ENCODE peak calls at places on chromosome 7, in nine cellular contexts. One of them, this sample, is unnamed.

GRCh38 chr7:135645296-135645904 is 16.9 kb upstream of the STMP1 start:
- DNase-seq in spleen: no peak
- DNase-seq in endothelial cell of umbilical vein: peak; percentile 60
- DNase-seq in cardiac muscle cell: peak; percentile 70
- DNase-seq in heart left ventricle: no peak
- DNase-seq in testis: peak; percentile 48
- DNase-seq in A673: peak; percentile 65
- DNase-seq in psoas muscle: no peak
- DNase-seq in GM12878: no peak
- DNase-seq in this sample: no peak

GRCh38 chr7:82605247-82605864 is 161.8 kb upstream of the CACNA2D1 start:
- DNase-seq in spleen: no peak
- DNase-seq in endothelial cell of umbilical vein: peak; percentile 62
- DNase-seq in cardiac muscle cell: peak; percentile 72
- DNase-seq in heart left ventricle: no peak
- DNase-seq in testis: peak; percentile 58
- DNase-seq in A673: peak; percentile 74
- DNase-seq in psoas muscle: no peak
- DNase-seq in GM12878: no peak
- DNase-seq in this sample: no peak

GRCh38 chr7:72539702-72540101 is 127.6 kb upstream of the CALN1 start:
- DNase-seq in spleen: no peak
- DNase-seq in endothelial cell of umbilical vein: no peak
- DNase-seq in cardiac muscle cell: no peak
- DNase-seq in heart left ventricle: no peak
- DNase-seq in testis: no peak
- DNase-seq in A673: no peak
- DNase-seq in psoas muscle: no peak
- DNase-seq in GM12878: no peak
- DNase-seq in this sample: no peak

GRCh38 chr7:152979376-152979775 is 219.8 kb downstream of the ACTR3B start:
- DNase-seq in spleen: no peak
- DNase-seq in endothelial cell of umbilical vein: no peak
- DNase-seq in cardiac muscle cell: no peak
- DNase-seq in heart left ventricle: no peak
- DNase-seq in testis: peak; percentile 56
- DNase-seq in A673: no peak
- DNase-seq in psoas muscle: no peak
- DNase-seq in GM12878: no peak
- DNase-seq in this sample: no peak

GRCh38 chr7:98163704-98164478 is 47.3 kb upstream of the BHLHA15 start:
- DNase-seq in spleen: no peak
- DNase-seq in endothelial cell of umbilical vein: peak; percentile 35
- DNase-seq in cardiac muscle cell: peak; percentile 30
- DNase-seq in heart left ventricle: no peak
- DNase-seq in testis: peak; percentile 26
- DNase-seq in A673: no peak
- DNase-seq in psoas muscle: no peak
- DNase-seq in GM12878: no peak
- DNase-seq in this sample: no peak

GRCh38 chr7:75879771-75880184 is 944 bp downstream of the RHBDD2 start:
- DNase-seq in spleen: no peak
- DNase-seq in endothelial cell of umbilical vein: peak; percentile 37
- DNase-seq in cardiac muscle cell: peak; percentile 54
- DNase-seq in heart left ventricle: no peak
- DNase-seq in testis: no peak
- DNase-seq in A673: peak; percentile 78
- DNase-seq in psoas muscle: no peak
- DNase-seq in GM12878: no peak
- DNase-seq in this sample: peak; percentile 45

GRCh38 chr7:8190121-8190895 is 71.7 kb downstream of the ICA1 start:
- DNase-seq in spleen: no peak
- DNase-seq in endothelial cell of umbilical vein: peak; percentile 65
- DNase-seq in cardiac muscle cell: peak; percentile 60
- DNase-seq in heart left ventricle: peak; percentile 36
- DNase-seq in testis: peak; percentile 85
- DNase-seq in A673: peak; percentile 69
- DNase-seq in psoas muscle: no peak
- DNase-seq in GM12878: peak; percentile 77
- DNase-seq in this sample: peak; percentile 48

GRCh38 chr7:73308665-73309214 is at the start of gene NSUN5:
- DNase-seq in spleen: peak; percentile 98
- DNase-seq in endothelial cell of umbilical vein: peak; percentile 36
- DNase-seq in cardiac muscle cell: peak; percentile 72
- DNase-seq in heart left ventricle: peak; percentile 84
- DNase-seq in testis: peak; percentile 91
- DNase-seq in A673: peak; percentile 57
- DNase-seq in psoas muscle: peak; percentile 96
- DNase-seq in GM12878: peak; percentile 56
- DNase-seq in this sample: peak; percentile 79

GRCh38 chr7:37669818-37670217 is 13.7 kb upstream of the GPR141 start:
- DNase-seq in spleen: no peak
- DNase-seq in endothelial cell of umbilical vein: no peak
- DNase-seq in cardiac muscle cell: no peak
- DNase-seq in heart left ventricle: no peak
- DNase-seq in testis: no peak
- DNase-seq in A673: no peak
- DNase-seq in psoas muscle: no peak
- DNase-seq in GM12878: no peak
- DNase-seq in this sample: no peak

GRCh38 chr7:156473476-156474240 is 166.9 kb upstream of the RNF32 start:
- DNase-seq in spleen: no peak
- DNase-seq in endothelial cell of umbilical vein: peak; percentile 31
- DNase-seq in cardiac muscle cell: peak; percentile 14
- DNase-seq in heart left ventricle: no peak
- DNase-seq in testis: peak; percentile 61
- DNase-seq in A673: peak; percentile 43
- DNase-seq in psoas muscle: no peak
- DNase-seq in GM12878: no peak
- DNase-seq in this sample: no peak

GRCh38 chr7:135102372-135102771 is 45.5 kb upstream of the TMEM140 start:
- DNase-seq in spleen: no peak
- DNase-seq in endothelial cell of umbilical vein: no peak
- DNase-seq in cardiac muscle cell: no peak
- DNase-seq in heart left ventricle: no peak
- DNase-seq in testis: no peak
- DNase-seq in A673: no peak
- DNase-seq in psoas muscle: no peak
- DNase-seq in GM12878: peak; percentile 41
- DNase-seq in this sample: no peak

GRCh38 chr7:150466477-150466876 is 16.0 kb downstream of the GIMAP8 start:
- DNase-seq in spleen: no peak
- DNase-seq in endothelial cell of umbilical vein: peak; percentile 93
- DNase-seq in cardiac muscle cell: no peak
- DNase-seq in heart left ventricle: no peak
- DNase-seq in testis: no peak
- DNase-seq in A673: no peak
- DNase-seq in psoas muscle: no peak
- DNase-seq in GM12878: no peak
- DNase-seq in this sample: no peak

GRCh38 chr7:26439502-26440252 is 148.0 kb downstream of the SNX10 start:
- DNase-seq in spleen: no peak
- DNase-seq in endothelial cell of umbilical vein: no peak
- DNase-seq in cardiac muscle cell: no peak
- DNase-seq in heart left ventricle: no peak
- DNase-seq in testis: no peak
- DNase-seq in A673: no peak
- DNase-seq in psoas muscle: no peak
- DNase-seq in GM12878: no peak
- DNase-seq in this sample: no peak

GRCh38 chr7:142739927-142740492 is 9.3 kb upstream of the PRSS1 start:
- DNase-seq in spleen: no peak
- DNase-seq in endothelial cell of umbilical vein: no peak
- DNase-seq in cardiac muscle cell: no peak
- DNase-seq in heart left ventricle: no peak
- DNase-seq in testis: no peak
- DNase-seq in A673: no peak
- DNase-seq in psoas muscle: no peak
- DNase-seq in GM12878: no peak
- DNase-seq in this sample: no peak

GRCh38 chr7:22900101-22900500 is 77.5 kb upstream of the TOMM7 start:
- DNase-seq in spleen: no peak
- DNase-seq in endothelial cell of umbilical vein: no peak
- DNase-seq in cardiac muscle cell: no peak
- DNase-seq in heart left ventricle: no peak
- DNase-seq in testis: no peak
- DNase-seq in A673: no peak
- DNase-seq in psoas muscle: no peak
- DNase-seq in GM12878: no peak
- DNase-seq in this sample: no peak

GRCh38 chr7:64046041-64046389 is 781 bp downstream of the ZNF727 start:
- DNase-seq in spleen: no peak
- DNase-seq in endothelial cell of umbilical vein: no peak
- DNase-seq in cardiac muscle cell: no peak
- DNase-seq in heart left ventricle: no peak
- DNase-seq in testis: peak; percentile 22
- DNase-seq in A673: no peak
- DNase-seq in psoas muscle: no peak
- DNase-seq in GM12878: no peak
- DNase-seq in this sample: no peak

GRCh38 chr7:96645084-96645483 is 64.6 kb downstream of the SEM1 start:
- DNase-seq in spleen: no peak
- DNase-seq in endothelial cell of umbilical vein: no peak
- DNase-seq in cardiac muscle cell: no peak
- DNase-seq in heart left ventricle: no peak
- DNase-seq in testis: no peak
- DNase-seq in A673: no peak
- DNase-seq in psoas muscle: no peak
- DNase-seq in GM12878: no peak
- DNase-seq in this sample: no peak

GRCh38 chr7:105345003-105345402 is 43.7 kb downstream of the SRPK2 start:
- DNase-seq in spleen: no peak
- DNase-seq in endothelial cell of umbilical vein: no peak
- DNase-seq in cardiac muscle cell: no peak
- DNase-seq in heart left ventricle: no peak
- DNase-seq in testis: no peak
- DNase-seq in A673: no peak
- DNase-seq in psoas muscle: no peak
- DNase-seq in GM12878: no peak
- DNase-seq in this sample: no peak

GRCh38 chr7:105346138-105346537 is 42.6 kb downstream of the SRPK2 start:
- DNase-seq in spleen: no peak
- DNase-seq in endothelial cell of umbilical vein: no peak
- DNase-seq in cardiac muscle cell: no peak
- DNase-seq in heart left ventricle: no peak
- DNase-seq in testis: no peak
- DNase-seq in A673: no peak
- DNase-seq in psoas muscle: no peak
- DNase-seq in GM12878: no peak
- DNase-seq in this sample: no peak

GRCh38 chr7:105350906-105351305 is 37.8 kb downstream of the SRPK2 start:
- DNase-seq in spleen: no peak
- DNase-seq in endothelial cell of umbilical vein: no peak
- DNase-seq in cardiac muscle cell: no peak
- DNase-seq in heart left ventricle: no peak
- DNase-seq in testis: no peak
- DNase-seq in A673: no peak
- DNase-seq in psoas muscle: no peak
- DNase-seq in GM12878: no peak
- DNase-seq in this sample: no peak

GRCh38 chr7:105345725-105346124 is 43.0 kb downstream of the SRPK2 start:
- DNase-seq in spleen: no peak
- DNase-seq in endothelial cell of umbilical vein: no peak
- DNase-seq in cardiac muscle cell: no peak
- DNase-seq in heart left ventricle: no peak
- DNase-seq in testis: peak; percentile 72
- DNase-seq in A673: no peak
- DNase-seq in psoas muscle: no peak
- DNase-seq in GM12878: no peak
- DNase-seq in this sample: no peak

GRCh38 chr7:105346593-105347322 is 42.0 kb downstream of the SRPK2 start:
- DNase-seq in spleen: no peak
- DNase-seq in endothelial cell of umbilical vein: no peak
- DNase-seq in cardiac muscle cell: peak; percentile 35
- DNase-seq in heart left ventricle: no peak
- DNase-seq in testis: no peak
- DNase-seq in A673: no peak
- DNase-seq in psoas muscle: no peak
- DNase-seq in GM12878: no peak
- DNase-seq in this sample: no peak
- H3K4me1 ChIP-seq in spleen: peaks cover 22% of the 10 kb centered on the region
- H3K4me1 ChIP-seq in endothelial cell of umbilical vein: peaks cover under 1% of the 10 kb centered on the region
- H3K4me1 ChIP-seq in cardiac muscle cell: peaks cover 15% of the 10 kb centered on the region
- H3K4me1 ChIP-seq in heart left ventricle: no peaks in the 10 kb centered on the region
- H3K4me1 ChIP-seq in testis: peaks cover 19% of the 10 kb centered on the region
- H3K4me1 ChIP-seq in A673: peaks cover 31% of the 10 kb centered on the region
- H3K4me1 ChIP-seq in psoas muscle: peaks cover 28% of the 10 kb centered on the region
- H3K4me1 ChIP-seq in GM12878: peaks cover 16% of the 10 kb centered on the region
- H3K4me1 ChIP-seq in this sample: peaks cover 40% of the 10 kb centered on the region

GRCh38 chr7:133705596-133705995 is 421.5 kb upstream of the LRGUK start:
- DNase-seq in spleen: no peak
- DNase-seq in endothelial cell of umbilical vein: no peak
- DNase-seq in cardiac muscle cell: peak; percentile 56
- DNase-seq in heart left ventricle: no peak
- DNase-seq in testis: no peak
- DNase-seq in A673: peak; percentile 5
- DNase-seq in psoas muscle: no peak
- DNase-seq in GM12878: no peak
- DNase-seq in this sample: no peak
- H3K27ac ChIP-seq in spleen: no peak overlapping the region
- H3K27ac ChIP-seq in endothelial cell of umbilical vein: no peak overlapping the region
- H3K27ac ChIP-seq in cardiac muscle cell: no peak overlapping the region
- H3K27ac ChIP-seq in heart left ventricle: no peak overlapping the region
- H3K27ac ChIP-seq in testis: no peak overlapping the region
- H3K27ac ChIP-seq in A673: no peak overlapping the region
- H3K27ac ChIP-seq in psoas muscle: no peak overlapping the region
- H3K27ac ChIP-seq in GM12878: no peak overlapping the region
- H3K27ac ChIP-seq in this sample: no peak overlapping the region

DNA sequence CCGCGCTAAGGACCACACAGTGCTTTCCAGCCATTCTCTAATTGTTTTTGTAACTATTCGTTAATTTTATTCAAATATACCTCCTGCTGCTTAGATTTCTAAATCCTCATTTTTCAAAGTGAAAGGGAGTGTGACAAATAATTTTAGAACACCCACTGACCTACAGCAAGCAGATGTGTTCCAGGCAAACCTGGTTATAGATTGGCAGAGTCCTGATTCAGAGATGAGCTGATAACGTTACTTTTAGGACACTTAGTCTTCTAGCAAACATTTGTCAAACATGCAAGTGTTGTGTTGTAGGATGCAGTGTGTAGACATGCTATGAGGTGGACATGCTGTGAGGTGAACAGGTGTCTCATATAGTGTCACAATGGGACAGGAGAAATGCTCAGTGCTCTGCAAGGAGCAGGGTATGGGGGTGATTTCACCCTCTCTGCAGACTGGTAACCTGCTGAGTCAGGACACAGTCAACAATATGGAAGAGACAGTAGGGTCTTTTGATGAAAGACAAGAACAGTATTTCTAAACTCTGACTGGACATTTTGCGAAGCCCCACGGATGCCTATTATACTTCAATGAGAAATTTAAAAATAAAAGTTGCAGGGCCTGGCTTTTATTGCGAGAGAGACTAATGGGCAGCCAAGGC is 92.2 kb upstream of the ANLN start:
- DNase-seq in spleen: no peak
- DNase-seq in endothelial cell of umbilical vein: no peak
- DNase-seq in cardiac muscle cell: no peak
- DNase-seq in heart left ventricle: no peak
- DNase-seq in testis: no peak
- DNase-seq in A673: no peak
- DNase-seq in psoas muscle: no peak
- DNase-seq in GM12878: no peak
- DNase-seq in this sample: no peak
- H3K4me1 ChIP-seq in spleen: peaks cover 12% of the 10 kb centered on the region
- H3K4me1 ChIP-seq in endothelial cell of umbilical vein: peaks cover 10% of the 10 kb centered on the region
- H3K4me1 ChIP-seq in cardiac muscle cell: peaks cover 19% of the 10 kb centered on the region
- H3K4me1 ChIP-seq in heart left ventricle: peaks cover 19% of the 10 kb centered on the region
- H3K4me1 ChIP-seq in testis: peaks cover 10% of the 10 kb centered on the region
- H3K4me1 ChIP-seq in A673: peaks cover 8% of the 10 kb centered on the region
- H3K4me1 ChIP-seq in psoas muscle: peaks cover 25% of the 10 kb centered on the region
- H3K4me1 ChIP-seq in GM12878: no peaks in the 10 kb centered on the region
- H3K4me1 ChIP-seq in this sample: no peaks in the 10 kb centered on the region

GRCh38 chr7:116577320-116577871 is 52.6 kb downstream of the CAV1 start:
- DNase-seq in spleen: no peak
- DNase-seq in endothelial cell of umbilical vein: peak; percentile 79
- DNase-seq in cardiac muscle cell: peak; percentile 24
- DNase-seq in heart left ventricle: no peak
- DNase-seq in testis: no peak
- DNase-seq in A673: no peak
- DNase-seq in psoas muscle: no peak
- DNase-seq in GM12878: peak; percentile 81
- DNase-seq in this sample: no peak
- H3K27ac ChIP-seq in spleen: peak overlapping the region; percentile 40
- H3K27ac ChIP-seq in endothelial cell of umbilical vein: peak overlapping the region; percentile 95
- H3K27ac ChIP-seq in cardiac muscle cell: no peak overlapping the region
- H3K27ac ChIP-seq in heart left ventricle: peak overlapping the region; percentile 65
- H3K27ac ChIP-seq in testis: no peak overlapping the region
- H3K27ac ChIP-seq in A673: peak overlapping the region; percentile 12
- H3K27ac ChIP-seq in psoas muscle: no peak overlapping the region
- H3K27ac ChIP-seq in GM12878: no peak overlapping the region
- H3K27ac ChIP-seq in this sample: no peak overlapping the region

This sample was measured in effector memory CD4-positive, alpha-beta T cell.